ENCODE peak calls at places on chromosomes 11 and 22, in seven cellular contexts. R is mucosa of descending colon, M is astrocyte, U is cardiac muscle cell, B is A549, K is endodermal cell, Q is ovary. X is an unnamed sample.
A peak's percentile ranks its signal among the peaks of the same experiment; 100 is the strongest.

GRCh38 chr22:27512283-27512761 is 289.2 kb downstream of the MN1 start:
- DNase-seq in Q (peak; percentile 94), U (peak; percentile 98), K (no peak), R (peak; percentile 55), M (peak; percentile 98), B (peak; percentile 16), X (no peak)

GRCh38 chr22:18954941-18955571 is 19.0 kb upstream of the PRODH start:
- DNase-seq in R (peak; percentile 21), U (no peak), M (no peak), B (no peak), Q (peak; percentile 9), K (no peak), X (no peak)

GRCh38 chr11:121435796-121436511 is 16.2 kb upstream of the SORL1 start:
- DNase-seq in Q (no peak), M (no peak), B (no peak), U (no peak), K (peak; percentile 51), R (no peak), X (peak; percentile 85)

GRCh38 chr22:20782601-20783299 is 8.8 kb downstream of the SERPIND1 start:
- DNase-seq in U (no peak), B (no peak), K (no peak), Q (no peak), M (no peak), R (no peak), X (no peak)

GRCh38 chr11:118305726-118306125 is 1.2 kb downstream of the CD3E start:
- DNase-seq in R (no peak), Q (no peak), U (no peak), K (no peak), B (no peak), M (no peak), X (no peak)

GRCh38 chr11:46554205-46555162 is 39.3 kb downstream of the AMBRA1 start:
- DNase-seq in M (peak; percentile 81), K (peak; percentile 72), B (peak; percentile 84), U (peak; percentile 81), Q (no peak), R (no peak), X (no peak)

GRCh38 chr11:45662665-45663485 is 2.5 kb downstream of the CHST1 start:
- DNase-seq in K (peak; percentile 69), B (peak; percentile 72), U (peak; percentile 94), M (peak; percentile 82), Q (peak; percentile 52), R (no peak), X (peak; percentile 54)

GRCh38 chr11:106121570-106122320 is 44.3 kb downstream of the AASDHPPT start:
- DNase-seq in K (no peak), Q (no peak), U (no peak), R (no peak), B (peak; percentile 49), M (no peak), X (no peak)

GRCh38 chr22:50140615-50141014 is 29.9 kb upstream of the PANX2 start:
- DNase-seq in U (peak; percentile 27), R (no peak), M (no peak), K (no peak), B (no peak), Q (no peak), X (no peak)

GRCh38 chr11:15113381-15113780 is 1.3 kb upstream of the INSC start:
- DNase-seq in U (no peak), B (no peak), K (no peak), Q (no peak), R (no peak), M (no peak), X (no peak)

GRCh38 chr22:26906464-26906863 is 249.1 kb downstream of the MIAT start:
- DNase-seq in Q (no peak), M (no peak), R (no peak), K (no peak), U (no peak), B (no peak), X (no peak)

GRCh38 chr22:41290262-41291221 is 4.6 kb upstream of the RANGAP1 start:
- DNase-seq in U (peak; percentile 78), Q (no peak), K (peak; percentile 71), B (peak; percentile 44), R (no peak), M (peak; percentile 76), X (peak; percentile 47)

DNA sequence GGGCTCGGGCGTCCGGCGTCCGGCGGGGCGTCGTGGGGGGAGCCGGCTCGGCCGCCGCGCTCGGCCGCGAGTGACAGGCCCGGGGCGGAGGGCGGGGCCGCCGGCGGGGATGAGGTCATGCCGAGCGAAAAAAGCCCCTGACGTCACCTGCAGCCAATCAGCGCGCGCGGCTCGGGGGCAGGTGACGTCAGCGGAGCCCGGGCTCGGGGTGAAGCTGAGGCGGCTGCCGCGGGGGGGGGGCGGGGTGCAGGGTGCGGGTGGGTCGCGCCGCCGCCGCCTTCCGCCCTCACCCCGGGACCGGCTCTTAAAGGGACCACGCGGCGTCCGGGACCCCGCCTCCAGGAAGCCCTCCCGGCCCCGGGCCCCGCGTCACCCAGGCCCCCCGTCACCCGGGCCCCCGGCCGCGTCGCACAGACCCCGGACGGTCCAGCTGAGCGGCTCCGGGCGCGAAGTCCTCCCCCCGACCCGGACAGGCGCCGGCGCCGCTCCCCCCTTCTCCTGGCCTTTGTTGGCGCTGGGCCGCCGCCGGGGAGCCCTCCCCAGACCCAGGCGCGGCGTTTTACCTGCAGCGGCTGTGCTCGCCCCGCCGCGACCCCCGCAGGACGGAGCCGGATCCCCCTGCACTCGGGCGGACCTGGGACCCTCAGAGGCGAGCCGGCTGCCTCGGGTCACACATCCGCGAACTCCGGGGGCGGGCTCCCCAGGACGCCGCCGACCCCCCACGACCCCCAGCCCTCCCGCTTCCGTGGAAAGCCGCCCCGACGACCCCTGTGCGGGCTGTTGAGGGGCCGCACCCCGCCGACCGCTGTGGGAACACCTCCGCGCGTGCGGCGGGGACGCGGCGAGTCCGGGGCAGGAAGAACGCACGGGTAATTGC is at the start of gene DUSP8:
- DNase-seq in M (peak; percentile 56), K (peak; percentile 92), B (peak; percentile 90), R (peak; percentile 96), Q (peak; percentile 83), U (peak; percentile 84), X (peak; percentile 49)
- H3K4me3 ChIP-seq in M (peak within 1 kb of the TSS; percentile 61), K (peak within 1 kb of the TSS; percentile 70), B (peak within 1 kb of the TSS; percentile 74), R (peak within 1 kb of the TSS; percentile 72), Q (peak within 1 kb of the TSS; percentile 54), U (peak within 1 kb of the TSS; percentile 37), X (peak within 1 kb of the TSS; percentile 39)

DNA sequence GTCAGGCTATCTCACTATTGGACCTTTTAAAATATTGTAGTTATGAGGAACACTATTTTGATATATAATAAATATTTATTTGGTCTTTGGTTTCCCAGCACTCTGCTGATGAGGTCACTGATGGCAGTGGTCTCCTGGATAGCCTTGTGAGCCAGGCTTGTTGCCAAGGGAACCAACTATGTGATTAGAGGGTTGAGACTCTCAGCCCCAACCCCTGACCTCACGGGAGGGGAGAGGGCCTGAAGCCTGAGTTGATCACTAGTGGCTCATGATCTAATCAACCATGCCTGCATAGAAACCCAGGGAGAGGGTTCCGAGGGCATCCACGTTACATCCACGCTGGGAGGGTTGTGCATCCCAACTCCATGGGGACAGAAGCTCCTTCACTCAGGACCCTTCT is 10.8 kb downstream of the PANX1 start:
- DNase-seq in K (peak; percentile 66), Q (no peak), R (no peak), U (no peak), M (no peak), B (no peak), X (no peak)
- H3K4me1 ChIP-seq in K (peaks cover 7% of the 10 kb centered on the region), Q (peaks cover 11% of the 10 kb centered on the region), R (peaks cover 13% of the 10 kb centered on the region), U (peaks cover 31% of the 10 kb centered on the region), M (peaks cover 45% of the 10 kb centered on the region), B (peaks cover 60% of the 10 kb centered on the region), X (peaks cover 12% of the 10 kb centered on the region)

GRCh38 chr22:23520875-23521441 is 59.1 kb downstream of the IGLL1 start:
- DNase-seq in K (no peak), Q (peak; percentile 69), B (peak; percentile 20), R (peak; percentile 55), M (no peak), U (peak; percentile 64), X (peak; percentile 27)

GRCh38 chr22:23524226-23524625 is 55.9 kb downstream of the IGLL1 start:
- DNase-seq in Q (no peak), K (no peak), U (no peak), B (no peak), R (no peak), M (no peak), X (no peak)

GRCh38 chr22:23523746-23524145 is 56.3 kb downstream of the IGLL1 start:
- DNase-seq in U (no peak), Q (no peak), M (no peak), K (peak; percentile 40), B (no peak), R (no peak), X (no peak)

GRCh38 chr22:23521442-23522113 is 58.5 kb downstream of the IGLL1 start:
- DNase-seq in K (peak; percentile 97), R (peak; percentile 93), U (peak; percentile 97), B (peak; percentile 86), Q (peak; percentile 93), M (peak; percentile 69), X (peak; percentile 92)

GRCh38 chr22:23522642-23523251 is 57.3 kb downstream of the IGLL1 start:
- DNase-seq in U (peak; percentile 40), Q (peak; percentile 57), B (no peak), M (no peak), R (no peak), K (no peak), X (no peak)
- H3K4me3 ChIP-seq in U (no peak overlapping the region), Q (peak overlapping the region; percentile 2), B (no peak overlapping the region), M (no peak overlapping the region), R (no peak overlapping the region), K (no peak overlapping the region), X (no peak overlapping the region)

GRCh38 chr22:46432164-46433068 is 96.9 kb downstream of the TRMU start:
- DNase-seq in Q (no peak), M (no peak), K (no peak), R (peak; percentile 48), B (no peak), U (no peak), X (no peak)

GRCh38 chr22:46428602-46429326 is 93.2 kb downstream of the TRMU start:
- DNase-seq in K (no peak), U (no peak), B (no peak), M (no peak), R (peak; percentile 30), Q (no peak), X (no peak)

GRCh38 chr22:46433318-46433717 is 97.8 kb downstream of the TRMU start:
- DNase-seq in M (no peak), Q (no peak), U (no peak), K (no peak), B (no peak), R (peak; percentile 31), X (no peak)

GRCh38 chr22:46429327-46429853 is 93.9 kb downstream of the TRMU start:
- DNase-seq in K (no peak), R (no peak), M (no peak), B (no peak), Q (no peak), U (no peak), X (no peak)

DNA sequence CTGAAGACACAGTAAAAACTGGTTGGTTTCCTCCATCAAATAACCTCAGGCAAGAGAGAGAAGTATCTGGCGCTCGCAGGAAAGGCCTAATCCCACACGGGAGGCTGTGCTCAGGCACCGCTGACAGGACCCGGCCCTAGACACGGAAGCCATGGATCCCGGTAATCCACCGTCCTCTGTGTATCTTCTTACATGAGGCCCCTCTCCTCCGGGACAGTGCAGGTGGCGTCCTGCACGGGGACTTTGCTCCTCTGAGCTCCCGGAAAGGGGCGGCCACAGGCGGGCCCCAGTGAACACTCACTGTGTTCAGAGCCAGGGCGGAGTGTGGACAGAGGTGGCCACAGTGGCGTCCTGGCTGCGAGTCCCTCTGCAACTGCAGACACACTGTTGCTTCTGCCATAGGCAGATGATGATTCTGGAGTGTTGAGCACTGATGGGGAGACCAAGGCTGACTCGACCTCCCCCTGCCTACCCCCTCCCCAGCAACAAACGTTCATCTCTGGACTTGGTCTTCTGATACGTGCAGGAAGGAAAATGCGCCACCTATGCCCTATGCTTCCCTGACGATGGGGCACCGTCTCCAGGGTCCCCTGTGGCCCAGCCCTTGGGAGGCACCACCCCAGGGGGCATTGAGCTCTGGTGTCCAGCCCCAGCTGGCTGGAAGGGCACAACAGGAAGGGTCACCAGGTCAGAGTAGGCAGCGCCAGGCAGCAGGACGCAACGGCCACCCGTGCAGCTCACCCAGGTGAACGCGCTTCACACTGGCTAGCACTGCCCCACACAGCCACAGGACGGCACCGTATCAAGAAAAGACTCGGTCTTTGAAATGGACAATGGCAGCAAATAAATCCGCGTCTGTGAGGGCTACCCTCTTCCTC is 95.7 kb downstream of the TRMU start:
- DNase-seq in R (peak; percentile 79), U (no peak), Q (no peak), B (no peak), K (no peak), M (no peak), X (no peak)
- H3K4me1 ChIP-seq in R (peaks cover 33% of the 10 kb centered on the region), U (no peaks in the 10 kb centered on the region), Q (peaks cover 3% of the 10 kb centered on the region), B (no peaks in the 10 kb centered on the region), K (no peaks in the 10 kb centered on the region), M (no peaks in the 10 kb centered on the region), X (no peaks in the 10 kb centered on the region)